ENCODE peak calls at places on chromosomes 3 and 15, in four cellular contexts. C, N, Q and S are unnamed samples.

GRCh38 chr3:123685780-123686179 is 100.9 kb upstream of the HACD2 start:
- DNase-seq in N (no peak), Q (no peak), C (no peak), S (no peak)

GRCh38 chr3:29525254-29525881 is 244.5 kb downstream of the RBMS3 start:
- DNase-seq in N (no peak), C (no peak), Q (peak), S (no peak)

GRCh38 chr3:138670409-138670808 is 61.8 kb downstream of the FAIM start:
- DNase-seq in N (no peak), C (no peak), Q (no peak), S (no peak)

GRCh38 chr15:28886431-28887343 is 913 bp downstream of the APBA2 start:
- DNase-seq in N (no peak), Q (no peak), C (no peak), S (no peak)

GRCh38 chr3:147654827-147655226 is 245.7 kb downstream of the ZIC1 start:
- DNase-seq in Q (peak), C (no peak), N (no peak), S (no peak)

GRCh38 chr3:41288785-41289184 is 89.5 kb downstream of the CTNNB1 start:
- DNase-seq in C (no peak), N (no peak), Q (no peak), S (no peak)

GRCh38 chr3:123336441-123336851 is 112.4 kb downstream of the ADCY5 start:
- DNase-seq in C (no peak), Q (no peak), N (no peak), S (no peak)

GRCh38 chr15:51493892-51494291 is 128.7 kb downstream of the DMXL2 start:
- DNase-seq in C (no peak), Q (peak), N (no peak), S (no peak)

GRCh38 chr3:150349314-150350097 is 58.6 kb upstream of the TSC22D2 start:
- DNase-seq in C (no peak), Q (peak), N (no peak), S (no peak)

GRCh38 chr3:39124876-39125836 is 17.7 kb downstream of the TTC21A start:
- DNase-seq in Q (peak), N (no peak), C (no peak), S (no peak)

GRCh38 chr3:127688416-127689265 is 15.9 kb downstream of the ABTB1 start:
- DNase-seq in Q (peak), C (no peak), N (no peak), S (no peak)

GRCh38 chr3:111392911-111393351 is 149.1 kb upstream of the CD96 start:
- DNase-seq in N (peak), C (peak), Q (no peak), S (peak)

GRCh38 chr3:113018461-113019181 is 27.8 kb downstream of the GTPBP8 start:
- DNase-seq in C (peak), Q (peak), N (no peak), S (no peak)

GRCh38 chr3:134249935-134250716 is 533 bp downstream of the RYK start:
- DNase-seq in Q (peak), C (peak), N (no peak), S (peak)

GRCh38 chr3:144197116-144197515 is 225.5 kb downstream of the DIPK2A start:
- DNase-seq in Q (no peak), C (no peak), N (no peak), S (no peak)

GRCh38 chr15:46126581-46126980 is 491.8 kb downstream of the SQOR start:
- DNase-seq in N (no peak), Q (peak), C (no peak), S (no peak)

GRCh38 chr15:72585659-72586058 is 68.8 kb upstream of the GOLGA6B start:
- DNase-seq in Q (peak), N (no peak), C (no peak), S (no peak)

GRCh38 chr3:111874177-111874820 is 15.2 kb downstream of the PHLDB2 start:
- DNase-seq in N (peak), Q (peak), C (no peak), S (no peak)

GRCh38 chr3:8416965-8417364 is 84.7 kb upstream of the LMCD1 start:
- DNase-seq in Q (peak), C (peak), N (peak), S (no peak)

GRCh38 chr15:96333194-96334016 is 2.9 kb downstream of the NR2F2 start:
- DNase-seq in Q (peak), N (no peak), C (no peak), S (no peak)

GRCh38 chr3:168951884-168952283 is 711.6 kb downstream of the MECOM start:
- DNase-seq in N (no peak), C (no peak), Q (peak), S (no peak)

GRCh38 chr3:37072892-37073291 is 79.6 kb downstream of the MLH1 start:
- DNase-seq in C (no peak), Q (peak), N (no peak), S (peak)

GRCh38 chr15:72203507-72203837 is 5.9 kb upstream of the GRAMD2A start:
- DNase-seq in C (no peak), N (no peak), Q (peak), S (no peak)

GRCh38 chr3:123618768-123619484 is 34.1 kb upstream of the HACD2 start:
- DNase-seq in C (peak), N (no peak), Q (peak), S (no peak)

GRCh38 chr15:74585857-74586256 is 29.8 kb upstream of the CLK3 start:
- DNase-seq in Q (no peak), N (no peak), C (no peak), S (no peak)

GRCh38 chr3:169147246-169148008 is 516.1 kb downstream of the MECOM start:
- DNase-seq in N (no peak), C (no peak), Q (peak), S (peak)

GRCh38 chr3:62374375-62374876 is 1.1 kb upstream of the FEZF2 start:
- DNase-seq in N (no peak), C (no peak), Q (peak), S (no peak)
- H3K4me2 ChIP-seq in N (no peak), C (no peak), Q (peak), S (no peak)

GRCh38 chr3:11584570-11584969 is 59.1 kb downstream of the VGLL4 start:
- DNase-seq in Q (no peak), C (no peak), N (no peak), S (no peak)

GRCh38 chr3:11582123-11582968 is 61.4 kb downstream of the VGLL4 start:
- DNase-seq in Q (peak), N (no peak), C (peak), S (no peak)

GRCh38 chr3:11583638-11584046 is 60.1 kb downstream of the VGLL4 start:
- DNase-seq in Q (peak), C (no peak), N (no peak), S (no peak)

GRCh38 chr3:11581237-11582122 is 62.2 kb downstream of the VGLL4 start:
- DNase-seq in C (no peak), N (no peak), Q (peak), S (no peak)

DNA sequence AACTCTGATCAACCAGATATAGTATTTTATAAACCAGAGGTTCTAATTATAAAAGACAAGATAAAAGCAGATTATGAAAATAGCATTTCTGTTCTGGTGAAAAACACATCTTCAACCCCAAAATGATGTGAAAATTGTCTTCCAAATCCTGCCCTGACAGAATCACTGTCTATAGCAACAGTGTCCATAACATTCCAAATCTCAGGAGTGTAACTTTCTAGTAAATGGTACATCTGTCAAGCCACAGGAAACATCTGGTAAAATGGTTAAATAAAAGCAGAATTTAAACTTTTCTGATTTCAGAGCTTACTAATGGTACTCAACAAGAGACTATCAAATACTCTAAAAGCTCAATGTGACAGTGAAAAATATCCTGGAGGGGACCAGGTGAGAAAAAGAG is 60.5 kb downstream of the VGLL4 start:
- DNase-seq in Q (peak), C (no peak), N (no peak), S (no peak)
- H3K27ac ChIP-seq in Q (peak), C (no peak), N (no peak), S (no peak)

DNA sequence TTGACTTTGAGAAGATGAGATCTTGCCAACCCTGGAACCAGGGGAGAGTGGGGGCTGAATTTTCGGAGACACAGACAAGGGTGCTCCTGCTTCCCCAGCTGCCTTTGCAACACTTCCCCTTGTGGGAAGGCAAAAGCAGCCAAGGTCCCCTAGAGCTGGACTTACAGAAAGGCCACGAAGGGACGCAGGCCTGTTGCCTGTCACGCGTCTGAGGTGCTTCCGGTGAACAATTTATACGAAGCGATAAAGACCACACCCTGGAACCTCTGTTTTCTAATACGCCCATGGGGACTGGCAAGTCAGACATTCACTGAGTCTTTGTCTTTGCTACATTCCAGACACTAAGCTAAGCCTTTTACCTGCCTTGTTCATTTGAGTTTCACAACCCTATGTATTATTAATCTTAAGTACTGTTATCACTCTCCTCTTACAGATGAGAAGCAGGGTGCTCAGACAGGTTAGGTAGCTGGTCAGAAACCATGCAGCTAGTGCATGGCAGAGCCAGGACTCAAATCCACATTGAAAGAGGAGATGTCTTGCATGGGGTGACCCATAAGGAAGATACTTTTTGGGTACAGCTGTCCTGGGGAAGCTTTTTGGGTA is 13.2 kb downstream of the MEGF11 start:
- DNase-seq in C (no peak), N (no peak), Q (no peak), S (no peak)
- TF ChIP-seq EZH2phosphoT487 in C (no peak), N (no peak), Q (no peak), S (no peak)

GRCh38 chr3:72408983-72409779 is 439.1 kb downstream of the SHQ1 start:
- DNase-seq in N (no peak), C (no peak), Q (no peak), S (no peak)

GRCh38 chr3:72411102-72411501 is 437.1 kb downstream of the SHQ1 start:
- DNase-seq in N (no peak), Q (no peak), C (no peak), S (no peak)

GRCh38 chr3:72401005-72401404 is 447.2 kb downstream of the SHQ1 start:
- DNase-seq in N (no peak), C (no peak), Q (no peak), S (no peak)

GRCh38 chr3:72411843-72412242 is 436.4 kb downstream of the SHQ1 start:
- DNase-seq in Q (no peak), C (no peak), N (no peak), S (no peak)

GRCh38 chr3:72405943-72406585 is 442.2 kb downstream of the SHQ1 start:
- DNase-seq in N (no peak), C (no peak), Q (no peak), S (no peak)
- H3K4me2 ChIP-seq in N (no peak), C (no peak), Q (no peak), S (no peak)

DNA sequence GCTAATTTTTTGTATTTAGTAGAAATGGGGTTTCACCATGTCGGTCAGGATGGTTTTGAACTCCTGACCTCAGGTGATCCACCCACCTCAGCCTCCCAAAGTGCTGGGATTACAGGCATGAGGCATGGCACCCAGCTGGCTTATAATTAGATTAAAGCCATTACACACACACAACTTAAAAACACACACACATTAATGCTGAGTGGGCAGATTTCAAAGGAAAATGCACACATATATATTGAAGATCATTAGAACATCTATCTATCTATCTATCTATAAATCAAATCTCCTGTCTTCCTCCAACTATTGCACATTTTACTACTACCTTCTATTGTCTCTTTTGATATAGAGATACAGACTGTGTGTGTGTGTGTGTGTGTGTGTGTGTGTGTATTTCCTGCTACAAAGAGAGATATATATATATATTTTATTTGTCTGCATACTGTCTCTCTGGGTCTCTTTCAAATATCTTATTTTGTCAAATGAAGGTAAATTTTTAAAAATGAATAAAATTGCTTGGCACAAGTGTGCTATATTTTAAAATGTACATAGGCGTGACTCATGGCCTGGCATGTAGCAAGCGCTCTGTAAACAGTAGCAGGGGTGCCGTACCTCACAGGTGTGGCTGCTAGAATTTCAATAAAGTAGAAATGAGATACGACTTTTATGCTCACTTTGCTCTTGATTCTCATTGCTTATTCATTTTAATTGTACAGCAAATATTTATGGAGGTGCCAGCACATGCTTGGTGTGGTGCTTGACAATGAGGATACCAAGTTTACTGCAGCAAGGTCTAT is 655.8 kb downstream of the AGBL1 start:
- DNase-seq in Q (no peak), C (no peak), N (no peak), S (no peak)
- H3K27ac ChIP-seq in Q (no peak), C (no peak), N (no peak), S (no peak)

GRCh38 chr3:23202921-23203650 is at the start of gene UBE2E2:
- DNase-seq in Q (peak), C (peak), N (no peak), S (peak)

GRCh38 chr3:23201154-23201838 is 1.8 kb upstream of the UBE2E2 start:
- DNase-seq in C (no peak), N (no peak), Q (no peak), S (no peak)

GRCh38 chr3:23199649-23200048 is 3.5 kb upstream of the UBE2E2 start:
- DNase-seq in C (no peak), N (no peak), Q (no peak), S (no peak)

GRCh38 chr3:23203651-23204111 is 554 bp downstream of the UBE2E2 start:
- DNase-seq in N (no peak), Q (peak), C (peak), S (peak)

DNA sequence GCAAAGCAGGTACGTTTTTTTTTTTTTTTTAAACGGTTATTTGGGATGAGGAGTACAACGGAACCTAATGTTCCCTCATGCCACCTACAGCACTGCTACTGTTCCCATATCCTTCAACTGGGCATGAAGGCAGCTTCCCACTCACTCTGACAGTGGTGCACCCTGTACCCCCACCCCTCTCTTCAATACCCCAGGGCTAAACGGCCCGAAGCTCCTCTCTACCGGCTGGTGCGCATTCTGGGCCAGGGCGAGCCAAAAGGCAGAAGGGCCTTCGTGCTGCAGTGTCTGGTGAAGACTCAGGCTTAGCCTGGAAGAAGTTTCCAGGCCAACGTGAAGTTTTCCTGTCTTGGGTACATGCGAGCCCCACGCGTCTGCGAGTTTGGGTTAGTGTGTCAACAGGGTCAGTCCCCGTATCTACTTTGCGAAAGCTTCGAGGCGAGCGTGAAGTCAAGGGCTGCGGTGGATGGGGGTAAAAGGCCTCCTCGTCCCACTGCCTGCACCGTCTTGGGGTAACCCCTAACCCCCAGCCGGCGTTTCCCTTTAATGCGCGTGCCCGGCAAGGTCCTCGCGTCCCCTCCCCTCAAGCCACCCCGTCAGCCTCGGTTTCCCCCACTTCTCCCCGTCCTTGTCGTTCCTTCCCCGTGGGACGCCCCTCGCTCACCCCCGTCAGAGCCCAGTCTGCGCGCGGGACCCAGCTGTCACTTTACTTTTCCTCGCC is 765 bp upstream of the UBE2E2 start:
- DNase-seq in N (no peak), C (no peak), Q (peak), S (no peak)
- TF ChIP-seq EZH2phosphoT487 in N (no peak), C (no peak), Q (no peak), S (no peak)

GRCh38 chr15:69082556-69082955 is 68.1 kb downstream of the NOX5 start:
- DNase-seq in Q (no peak), N (no peak), C (no peak), S (no peak)
- H3K4me2 ChIP-seq in Q (no peak), N (no peak), C (no peak), S (no peak)

DNA sequence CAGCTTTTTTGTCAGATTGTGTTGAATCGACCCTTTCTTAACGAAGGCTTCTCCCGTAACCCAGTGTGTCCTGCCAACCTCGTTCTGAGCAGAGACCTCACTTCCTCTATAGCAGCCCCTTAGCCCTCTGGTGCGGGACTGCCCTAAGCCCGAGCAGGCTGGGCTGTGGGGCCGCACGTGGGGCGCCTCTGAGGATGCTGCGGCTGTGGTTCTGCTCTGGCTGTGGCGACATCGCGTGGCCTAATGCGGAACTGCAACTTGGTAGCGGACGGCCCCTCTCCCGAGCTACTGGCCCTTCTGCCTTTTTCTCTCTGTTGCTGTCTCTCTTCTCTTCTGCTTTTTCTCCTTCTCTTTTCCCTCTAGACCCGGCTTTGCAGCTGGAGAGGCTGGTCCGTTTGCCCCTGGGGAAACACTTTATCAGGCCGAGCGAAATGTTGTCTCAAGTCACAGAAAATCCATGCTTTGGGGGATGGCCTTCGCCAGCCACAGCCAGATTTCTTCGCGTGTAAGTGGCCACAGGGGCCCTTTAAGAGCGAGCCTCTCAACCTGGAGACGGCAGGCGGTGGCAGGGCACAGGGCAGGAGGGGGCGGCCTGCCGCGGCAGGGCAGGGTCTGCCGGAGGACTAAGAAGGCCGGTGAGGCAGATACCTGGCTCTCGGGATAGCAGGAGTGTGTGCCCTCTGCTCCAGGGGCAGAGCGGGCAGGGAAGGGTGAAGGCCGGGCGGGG is 19.4 kb upstream of the KIF23 start:
- DNase-seq in Q (peak), N (peak), C (peak), S (peak)
- H3K27ac ChIP-seq in Q (no peak), N (no peak), C (no peak), S (no peak)

DNA sequence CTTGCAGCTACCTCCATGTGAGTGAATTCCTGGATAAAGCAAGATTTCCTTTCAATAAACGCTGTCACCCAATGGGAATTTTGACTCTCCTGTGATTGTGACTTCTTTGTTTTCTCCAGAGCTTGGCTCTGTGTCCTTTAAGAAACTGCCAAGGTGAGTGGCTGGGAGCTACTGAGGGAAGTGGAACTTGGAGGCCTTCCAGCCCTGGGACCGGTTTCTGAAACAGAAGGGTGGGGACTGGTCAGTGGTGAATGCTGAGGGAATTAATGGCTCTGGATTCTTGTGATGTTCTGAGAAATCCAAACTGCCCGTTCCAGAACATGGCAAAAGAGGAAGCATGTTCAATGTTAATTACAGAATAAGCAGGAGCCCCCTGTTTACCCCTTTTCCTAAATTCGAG is 41.1 kb upstream of the MYZAP start:
- DNase-seq in C (no peak), N (no peak), Q (no peak), S (no peak)
- TF ChIP-seq EZH2phosphoT487 in C (no peak), N (no peak), Q (no peak), S (no peak)